ENCODE peak calls at places on chromosomes 13 and 19, in nine cellular contexts. Q, L, O, Z, R, C, V, S and B are unnamed samples.

GRCh38 chr19:16649734-16650133 is 10.2 kb downstream of the SMIM7 start:
- DNase-seq in Q (no peak), L (no peak), O (no peak), Z (no peak), R (no peak), C (no peak), V (no peak), S (no peak), B (no peak)

GRCh38 chr13:109383683-109384082 is 402.7 kb downstream of the IRS2 start:
- DNase-seq in Q (no peak), L (no peak), O (peak; percentile 28), Z (peak; percentile 39), R (no peak), C (no peak), V (peak; percentile 3), S (no peak), B (no peak)

GRCh38 chr19:18439025-18439909 is 1.3 kb upstream of the ISYNA1 start:
- DNase-seq in Q (no peak), L (no peak), O (no peak), Z (no peak), R (peak; percentile 37), C (no peak), V (no peak), S (no peak), B (no peak)

GRCh38 chr19:6667114-6667627 is 2.8 kb downstream of the TNFSF14 start:
- DNase-seq in Q (no peak), L (no peak), O (peak; percentile 66), Z (no peak), R (peak; percentile 17), C (no peak), V (no peak), S (no peak), B (no peak)

GRCh38 chr19:1929051-1929742 is 11.8 kb upstream of the CSNK1G2 start:
- DNase-seq in Q (peak; percentile 77), L (peak; percentile 91), O (peak; percentile 75), Z (no peak), R (peak; percentile 80), C (peak; percentile 33), V (peak; percentile 74), S (peak; percentile 78), B (peak; percentile 74)

GRCh38 chr19:39483141-39483540 is 2.5 kb downstream of the TIMM50 start:
- DNase-seq in Q (no peak), L (no peak), O (no peak), Z (no peak), R (no peak), C (no peak), V (no peak), S (no peak), B (no peak)

GRCh38 chr13:46355906-46356305 is 31.1 kb downstream of the RUBCNL start:
- DNase-seq in Q (no peak), L (no peak), O (no peak), Z (no peak), R (no peak), C (no peak), V (no peak), S (no peak), B (no peak)

GRCh38 chr13:37023871-37024270 is 23.3 kb downstream of the EXOSC8 start:
- DNase-seq in Q (no peak), L (no peak), O (no peak), Z (no peak), R (no peak), C (no peak), V (no peak), S (no peak), B (no peak)